ENCODE peak calls at places on chromosomes 4 and X, in ten cellular contexts. B, K, Z, O, U, L, R, V, C and M are unnamed samples.

GRCh38 chrX:144566592-144566991 is 680.7 kb upstream of the SPANXN1 start:
- DNase-seq in B (no peak), K (no peak), Z (no peak), O (no peak), U (no peak), L (no peak), R (no peak), V (no peak), C (no peak), M (no peak)

GRCh38 chr4:7165874-7166201 is 26.5 kb upstream of the SORCS2 start:
- DNase-seq in B (no peak), K (no peak), Z (no peak), O (peak), U (no peak), L (no peak), R (peak), V (no peak), C (no peak), M (peak)

GRCh38 chrX:7283741-7284140 is 135.8 kb upstream of the PUDP start:
- DNase-seq in B (no peak), K (no peak), Z (no peak), O (no peak), U (no peak), L (no peak), R (no peak), V (no peak), C (no peak), M (no peak)

GRCh38 chrX:7109838-7110793 is 37.4 kb upstream of the STS start:
- DNase-seq in B (no peak), K (no peak), Z (no peak), O (no peak), U (no peak), L (no peak), R (no peak), V (no peak), C (no peak), M (no peak)

GRCh38 chrX:15404712-15405111 is 20.5 kb upstream of the VEGFD start:
- DNase-seq in B (no peak), K (no peak), Z (no peak), O (no peak), U (no peak), L (no peak), R (no peak), V (no peak), C (no peak), M (no peak)

GRCh38 chr4:105243446-105243845 is 96.8 kb downstream of the TET2 start:
- DNase-seq in B (no peak), K (no peak), Z (no peak), O (no peak), U (no peak), L (no peak), R (no peak), V (no peak), C (no peak), M (no peak)

GRCh38 chr4:86453044-86453501 is 93.2 kb upstream of the MAPK10 start:
- DNase-seq in B (no peak), K (peak), Z (no peak), O (no peak), U (no peak), L (no peak), R (peak), V (no peak), C (no peak), M (no peak)

GRCh38 chrX:15664487-15665444 is at the start of gene CLTRN:
- DNase-seq in B (no peak), K (no peak), Z (no peak), O (no peak), U (no peak), L (no peak), R (no peak), V (no peak), C (no peak), M (no peak)

GRCh38 chr4:5462896-5463295 is 245.5 kb downstream of the EVC2 start:
- DNase-seq in B (no peak), K (no peak), Z (no peak), O (no peak), U (no peak), L (no peak), R (no peak), V (no peak), C (no peak), M (peak)

GRCh38 chr4:123573866-123574508 is 177.4 kb downstream of the SPRY1 start:
- DNase-seq in B (no peak), K (no peak), Z (no peak), O (no peak), U (no peak), L (no peak), R (no peak), V (no peak), C (no peak), M (no peak)

GRCh38 chr4:41140410-41140809 is 73.9 kb downstream of the APBB2 start:
- DNase-seq in B (no peak), K (no peak), Z (no peak), O (no peak), U (no peak), L (no peak), R (no peak), V (no peak), C (no peak), M (no peak)

GRCh38 chr4:130478406-130478805 is 1382.5 kb downstream of the C4orf33 start:
- DNase-seq in B (no peak), K (peak), Z (peak), O (no peak), U (no peak), L (no peak), R (no peak), V (no peak), C (no peak), M (no peak)

GRCh38 chr4:184279496-184280082 is 61.9 kb upstream of the ENPP6 start:
- DNase-seq in B (no peak), K (no peak), Z (no peak), O (no peak), U (no peak), L (no peak), R (no peak), V (no peak), C (no peak), M (no peak)

GRCh38 chr4:57084360-57084759 is 25.8 kb downstream of the IGFBP7 start:
- DNase-seq in B (no peak), K (no peak), Z (no peak), O (no peak), U (no peak), L (no peak), R (no peak), V (no peak), C (no peak), M (no peak)

GRCh38 chr4:71261001-71261400 is 77.8 kb upstream of the SLC4A4 start:
- DNase-seq in B (no peak), K (no peak), Z (no peak), O (no peak), U (no peak), L (no peak), R (no peak), V (no peak), C (no peak), M (no peak)

GRCh38 chr4:22625301-22625700 is 67.4 kb upstream of the GBA3 start:
- DNase-seq in B (no peak), K (no peak), Z (no peak), O (no peak), U (no peak), L (no peak), R (no peak), V (no peak), C (no peak), M (no peak)

GRCh38 chrX:120769576-120770341 is 105.9 kb downstream of the CT47B1 start:
- DNase-seq in B (no peak), K (no peak), Z (peak), O (no peak), U (peak), L (no peak), R (no peak), V (no peak), C (peak), M (no peak)

GRCh38 chrX:25015486-25016360 is at the start of gene ARX:
- DNase-seq in B (no peak), K (no peak), Z (no peak), O (no peak), U (peak), L (no peak), R (no peak), V (peak), C (peak), M (no peak)

GRCh38 chr4:1637580-1638271 is 46.4 kb downstream of the FAM53A start:
- DNase-seq in B (no peak), K (no peak), Z (no peak), O (no peak), U (no peak), L (no peak), R (no peak), V (no peak), C (no peak), M (no peak)

GRCh38 chrX:109785053-109785452 is 52.0 kb upstream of the ACSL4 start:
- DNase-seq in B (no peak), K (no peak), Z (no peak), O (no peak), U (no peak), L (no peak), R (no peak), V (no peak), C (no peak), M (no peak)

GRCh38 chr4:109912706-109913621 is at the start of gene EGF:
- DNase-seq in B (no peak), K (peak), Z (no peak), O (no peak), U (no peak), L (no peak), R (no peak), V (no peak), C (peak), M (no peak)

GRCh38 chrX:5051831-5052491 is 1176.7 kb downstream of the NLGN4X start:
- DNase-seq in B (no peak), K (peak), Z (peak), O (peak), U (no peak), L (no peak), R (peak), V (peak), C (peak), M (no peak)

GRCh38 chr4:80631861-80632260 is 296.3 kb downstream of the CFAP299 start:
- DNase-seq in B (no peak), K (no peak), Z (no peak), O (no peak), U (no peak), L (no peak), R (no peak), V (no peak), C (no peak), M (no peak)

GRCh38 chr4:1052231-1052671 is 40.8 kb downstream of the FGFRL1 start:
- DNase-seq in B (no peak), K (no peak), Z (no peak), O (peak), U (no peak), L (no peak), R (peak), V (no peak), C (no peak), M (peak)

GRCh38 chr4:5036239-5036638 is 15.0 kb upstream of the STK32B start:
- DNase-seq in B (no peak), K (no peak), Z (peak), O (peak), U (peak), L (no peak), R (no peak), V (no peak), C (no peak), M (no peak)

GRCh38 chrX:9895225-9895912 is 71.8 kb upstream of the CLDN34 start:
- DNase-seq in B (no peak), K (no peak), Z (no peak), O (no peak), U (no peak), L (no peak), R (no peak), V (no peak), C (no peak), M (no peak)

GRCh38 chr4:142088906-142089305 is 452.5 kb downstream of the IL15 start:
- DNase-seq in B (no peak), K (no peak), Z (no peak), O (no peak), U (no peak), L (no peak), R (no peak), V (no peak), C (no peak), M (no peak)

GRCh38 chrX:129875669-129876068 is 30.3 kb upstream of the UTP14A start:
- DNase-seq in B (no peak), K (peak), Z (peak), O (no peak), U (no peak), L (no peak), R (no peak), V (no peak), C (no peak), M (no peak)

GRCh38 chr4:3128976-3129375 is 54.5 kb downstream of the HTT start:
- DNase-seq in B (no peak), K (no peak), Z (no peak), O (no peak), U (no peak), L (no peak), R (no peak), V (no peak), C (no peak), M (no peak)

GRCh38 chr4:102553982-102554381 is 52.8 kb downstream of the NFKB1 start:
- DNase-seq in B (no peak), K (no peak), Z (no peak), O (no peak), U (no peak), L (no peak), R (no peak), V (no peak), C (no peak), M (no peak)

GRCh38 chr4:54513231-54513630 is 144.5 kb upstream of the KIT start:
- DNase-seq in B (no peak), K (peak), Z (peak), O (no peak), U (no peak), L (no peak), R (no peak), V (no peak), C (no peak), M (no peak)

GRCh38 chrX:39504850-39505259 is 592.9 kb downstream of the BCOR start:
- DNase-seq in B (no peak), K (no peak), Z (no peak), O (no peak), U (no peak), L (no peak), R (no peak), V (no peak), C (no peak), M (no peak)

GRCh38 chr4:73998040-73999011 is at the start of gene CXCL5:
- DNase-seq in B (no peak), K (peak), Z (no peak), O (peak), U (no peak), L (no peak), R (peak), V (peak), C (peak), M (no peak)

GRCh38 chrX:3393581-3394111 is 47.2 kb upstream of the MXRA5 start:
- DNase-seq in B (no peak), K (no peak), Z (no peak), O (no peak), U (no peak), L (no peak), R (no peak), V (no peak), C (no peak), M (no peak)